ENCODE peak calls at places on chromosomes 6 and 20, in four cellular contexts. E is glutamatergic neuron, H is lower leg skin, Y is tibial artery. F is an unnamed sample.
A peak's percentile ranks its signal among the peaks of the same experiment; 100 is the strongest.

GRCh38 chr20:22577515-22578220 is 6.7 kb downstream of the FOXA2 start:
- DNase-seq in H (no peak), Y (no peak), E (peak; percentile 45), F (peak; percentile 36)

GRCh38 chr6:156786652-156787051 is 9.5 kb downstream of the ARID1B start:
- DNase-seq in H (no peak), Y (no peak), E (no peak), F (no peak)

GRCh38 chr20:44805991-44806729 is 4.2 kb downstream of the RIMS4 start:
- DNase-seq in H (peak; percentile 79), Y (peak; percentile 84), E (peak; percentile 91), F (peak; percentile 76)

GRCh38 chr6:73797861-73798260 is 101.9 kb downstream of the CD109 start:
- DNase-seq in H (no peak), Y (no peak), E (no peak), F (no peak)

GRCh38 chr20:53087034-53087777 is 115.0 kb downstream of the TSHZ2 start:
- DNase-seq in H (no peak), E (no peak), Y (peak; percentile 56), F (no peak)

GRCh38 chr6:46490425-46491200 is 636 bp downstream of the RCAN2 start:
- DNase-seq in H (peak; percentile 85), Y (peak; percentile 32), E (peak; percentile 79), F (peak; percentile 79)

GRCh38 chr20:23156170-23156841 is 70.2 kb upstream of the CD93 start:
- DNase-seq in E (no peak), H (no peak), Y (peak; percentile 79), F (no peak)

GRCh38 chr6:119110601-119111548 is 32.4 kb upstream of the FAM184A start:
- DNase-seq in Y (no peak), E (no peak), H (no peak), F (peak; percentile 20)

DNA sequence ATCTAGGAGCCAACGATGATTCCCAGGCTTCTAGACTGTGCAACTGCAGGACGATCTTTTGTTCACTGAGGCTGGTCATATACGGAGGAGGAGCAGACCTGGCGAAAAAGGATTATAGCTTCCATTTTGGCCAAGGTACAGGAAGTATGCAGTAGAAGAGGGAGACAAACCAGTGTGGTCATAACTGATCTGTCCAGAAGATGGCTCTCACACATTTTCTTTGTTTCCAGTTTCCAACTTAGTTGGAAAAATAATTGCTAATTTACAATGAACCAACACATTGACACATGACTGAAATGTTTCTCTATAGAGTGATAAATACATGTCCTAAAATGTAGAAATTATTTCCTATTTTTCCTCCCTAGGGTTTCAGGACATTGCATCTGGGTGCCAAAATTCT is 364.1 kb upstream of the BTBD3 start:
- DNase-seq in H (no peak), Y (no peak), E (no peak), F (no peak)
- TF ChIP-seq CTCF in H (no peak), Y (no peak), E (peak; percentile 40), F (peak; percentile 38)

GRCh38 chr6:105135056-105135455 is 44.8 kb downstream of the POPDC3 start:
- DNase-seq in H (no peak), Y (no peak), E (no peak), F (no peak)
- TF ChIP-seq CTCF in H (no peak), Y (no peak), E (no peak), F (no peak)

DNA sequence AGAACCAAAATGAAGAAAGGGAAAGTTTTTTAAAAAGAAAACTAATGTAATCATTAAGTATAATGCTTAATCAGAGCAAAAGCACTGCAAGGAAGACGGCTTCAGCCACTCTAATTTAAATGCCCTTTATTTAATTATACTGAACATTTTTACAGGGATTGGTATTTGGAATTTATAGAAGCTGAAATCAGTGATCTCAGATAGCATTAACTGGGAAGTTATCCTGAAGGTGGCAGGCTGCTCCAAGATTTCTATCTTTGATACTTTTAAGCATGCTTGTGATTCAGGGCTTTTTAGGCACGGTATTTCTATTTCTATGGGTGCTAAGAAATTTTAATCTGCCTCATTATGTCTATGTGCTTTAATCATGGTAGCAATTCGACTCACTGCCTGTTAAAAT is 1.3 kb upstream of the NDUFAF4 start:
- DNase-seq in H (no peak), Y (no peak), E (no peak), F (no peak)
- TF ChIP-seq CTCF in H (no peak), Y (peak; percentile 50), E (no peak), F (peak; percentile 30)

DNA sequence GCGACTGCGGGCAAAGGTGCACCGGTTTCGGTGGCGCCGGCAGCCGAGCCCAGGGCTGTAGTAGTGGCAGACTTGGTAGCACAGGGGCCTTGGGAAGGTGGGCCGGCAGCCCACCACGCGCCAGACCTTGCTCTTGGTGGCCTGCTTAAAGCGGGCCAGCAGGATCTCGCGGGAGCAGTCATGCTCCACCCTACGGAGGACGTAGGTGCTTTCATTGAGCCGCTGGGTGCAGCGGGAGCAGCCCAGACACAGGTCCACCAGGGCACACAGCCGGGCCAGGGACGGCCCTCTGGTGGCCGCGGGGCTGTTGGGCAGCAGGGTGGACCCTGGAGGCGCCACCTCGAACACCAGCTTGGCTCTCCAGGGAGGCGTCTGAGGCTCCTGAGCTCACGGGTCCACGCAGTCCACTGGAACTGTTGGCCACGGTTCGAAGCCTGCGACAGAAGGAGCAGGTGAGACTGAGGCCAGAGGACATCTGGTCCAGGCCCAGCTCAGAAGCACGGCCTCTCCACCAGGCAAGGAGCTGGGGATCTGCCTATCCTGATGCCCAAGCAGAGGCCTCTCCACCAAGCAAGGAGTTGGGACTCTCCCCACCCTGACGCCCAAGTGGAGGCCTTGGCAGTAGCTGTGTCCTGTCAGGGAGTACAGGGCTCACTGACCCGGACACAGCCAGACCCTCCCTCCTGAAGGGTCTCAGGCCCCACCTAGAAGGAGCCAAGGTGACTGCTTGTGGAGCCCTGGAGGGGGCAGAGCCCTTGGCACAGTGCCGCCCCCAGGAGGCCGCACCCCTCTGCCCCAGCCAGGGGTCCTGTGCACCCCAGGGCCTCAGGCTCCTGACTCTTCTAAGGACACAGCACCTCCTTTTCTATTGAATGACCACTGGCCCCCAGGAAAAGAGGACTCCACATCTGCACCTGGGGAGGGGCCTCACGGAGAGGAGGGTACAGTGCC is 976 bp downstream of the HELZ2 start:
- DNase-seq in E (peak; percentile 48), Y (no peak), H (no peak), F (no peak)
- TF ChIP-seq CTCF in E (peak; percentile 25), Y (no peak), H (no peak), F (no peak)

GRCh38 chr20:24657211-24657610 is 187.8 kb downstream of the SYNDIG1 start:
- DNase-seq in E (no peak), H (no peak), Y (peak; percentile 46), F (peak; percentile 25)
- TF ChIP-seq CTCF in E (no peak), H (no peak), Y (peak; percentile 42), F (no peak)

GRCh38 chr20:31788578-31788977 is 30.6 kb upstream of the MYLK2 start:
- DNase-seq in H (no peak), E (peak; percentile 54), Y (no peak), F (no peak)
- TF ChIP-seq CTCF in H (no peak), E (peak; percentile 24), Y (no peak), F (no peak)

F was measured in nephron progenitor cell.